ENCODE peak calls at places on chromosomes 16 and 17, in seven cellular contexts. O, X, Y, T, A, N and F are unnamed samples.

GRCh38 chr17:61460796-61461585 is 8.8 kb downstream of the TBX4 start:
- DNase-seq in Y (no peak), N (no peak), T (no peak), A (no peak), X (no peak), O (no peak), F (no peak)

GRCh38 chr16:86575754-86576557 is 2.4 kb upstream of the FOXL1 start:
- DNase-seq in Y (no peak), A (peak; percentile 91), O (no peak), X (peak; percentile 95), N (peak; percentile 56), T (no peak), F (peak; percentile 84)

GRCh38 chr17:59001158-59001814 is 105.4 kb downstream of the TRIM37 start:
- DNase-seq in A (no peak), N (no peak), O (peak; percentile 82), X (no peak), Y (peak; percentile 90), T (peak; percentile 51), F (no peak)

GRCh38 chr17:7407483-7408231 is at the start of gene NLGN2:
- DNase-seq in N (no peak), T (no peak), A (no peak), O (no peak), Y (no peak), X (no peak), F (no peak)

GRCh38 chr17:72126575-72127486 is 6.0 kb downstream of the SOX9 start:
- DNase-seq in O (no peak), N (no peak), Y (no peak), T (no peak), X (no peak), A (no peak), F (no peak)

GRCh38 chr16:53446090-53446489 is 11.8 kb downstream of the RBL2 start:
- DNase-seq in O (no peak), T (no peak), Y (no peak), X (no peak), A (no peak), N (no peak), F (no peak)

GRCh38 chr16:90018297-90019200 is 707 bp downstream of the DBNDD1 start:
- DNase-seq in O (no peak), Y (no peak), X (no peak), T (no peak), N (no peak), A (no peak), F (no peak)

GRCh38 chr17:8857919-8858318 is 9.6 kb downstream of the PIK3R6 start:
- DNase-seq in N (no peak), A (no peak), Y (peak; percentile 58), T (no peak), O (peak; percentile 92), X (no peak), F (peak; percentile 60)